ENCODE peak calls at places on chromosomes 7 and 10, in five cellular contexts. One of them, this sample, is unnamed.

GRCh38 chr7:82810558-82811259 is 352.0 kb downstream of the PCLO start:
- DNase-seq in HCT116: peak; percentile 45
- DNase-seq in H1: no peak
- DNase-seq in SK-N-SH: peak; percentile 67
- DNase-seq in HepG2: peak; percentile 18
- DNase-seq in this sample: peak; percentile 52

GRCh38 chr10:50470345-50470744 is 153.4 kb downstream of the SGMS1 start:
- DNase-seq in HCT116: no peak
- DNase-seq in H1: no peak
- DNase-seq in SK-N-SH: no peak
- DNase-seq in HepG2: no peak
- DNase-seq in this sample: peak; percentile 55

GRCh38 chr7:39838326-39838725 is 111.7 kb upstream of the CDK13 start:
- DNase-seq in HCT116: peak; percentile 6
- DNase-seq in H1: no peak
- DNase-seq in SK-N-SH: no peak
- DNase-seq in HepG2: no peak
- DNase-seq in this sample: no peak

GRCh38 chr10:120841522-120842189 is 9.5 kb upstream of the WDR11 start:
- DNase-seq in HCT116: no peak
- DNase-seq in H1: no peak
- DNase-seq in SK-N-SH: no peak
- DNase-seq in HepG2: peak; percentile 82
- DNase-seq in this sample: no peak

GRCh38 chr7:116446179-116446855 is 53.2 kb upstream of the CAV2 start:
- DNase-seq in HCT116: no peak
- DNase-seq in H1: no peak
- DNase-seq in SK-N-SH: no peak
- DNase-seq in HepG2: no peak
- DNase-seq in this sample: no peak

GRCh38 chr7:157228864-157229422 is 90.2 kb downstream of the UBE3C start:
- DNase-seq in HCT116: no peak
- DNase-seq in H1: no peak
- DNase-seq in SK-N-SH: peak; percentile 53
- DNase-seq in HepG2: peak; percentile 27
- DNase-seq in this sample: peak; percentile 58

GRCh38 chr7:139482662-139483466 is 609 bp downstream of the KLRG2 start:
- DNase-seq in HCT116: no peak
- DNase-seq in H1: peak; percentile 73
- DNase-seq in SK-N-SH: peak; percentile 89
- DNase-seq in HepG2: no peak
- DNase-seq in this sample: peak; percentile 25

GRCh38 chr10:110758898-110759297 is 112.8 kb upstream of the PDCD4 start:
- DNase-seq in HCT116: no peak
- DNase-seq in H1: no peak
- DNase-seq in SK-N-SH: no peak
- DNase-seq in HepG2: no peak
- DNase-seq in this sample: no peak

GRCh38 chr7:113142385-113143119 is 24.2 kb upstream of the SMIM30 start:
- DNase-seq in HCT116: no peak
- DNase-seq in H1: no peak
- DNase-seq in SK-N-SH: no peak
- DNase-seq in HepG2: no peak
- DNase-seq in this sample: no peak

GRCh38 chr10:122083478-122084025 is 94.6 kb downstream of the TACC2 start:
- DNase-seq in HCT116: no peak
- DNase-seq in H1: no peak
- DNase-seq in SK-N-SH: no peak
- DNase-seq in HepG2: no peak
- DNase-seq in this sample: no peak

GRCh38 chr10:71188201-71188600 is 24.2 kb upstream of the UNC5B start:
- DNase-seq in HCT116: no peak
- DNase-seq in H1: no peak
- DNase-seq in SK-N-SH: no peak
- DNase-seq in HepG2: no peak
- DNase-seq in this sample: no peak

GRCh38 chr10:119689016-119689564 is 36.8 kb upstream of the INPP5F start:
- DNase-seq in HCT116: no peak
- DNase-seq in H1: no peak
- DNase-seq in SK-N-SH: no peak
- DNase-seq in HepG2: no peak
- DNase-seq in this sample: no peak

GRCh38 chr10:99850767-99851127 is 68.3 kb downstream of the ABCC2 start:
- DNase-seq in HCT116: no peak
- DNase-seq in H1: no peak
- DNase-seq in SK-N-SH: no peak
- DNase-seq in HepG2: no peak
- DNase-seq in this sample: no peak

GRCh38 chr7:40682696-40683095 is 547.9 kb downstream of the SUGCT start:
- DNase-seq in HCT116: no peak
- DNase-seq in H1: no peak
- DNase-seq in SK-N-SH: no peak
- DNase-seq in HepG2: no peak
- DNase-seq in this sample: no peak

GRCh38 chr10:10722422-10722821 is 295.2 kb upstream of the CELF2 start:
- DNase-seq in HCT116: no peak
- DNase-seq in H1: no peak
- DNase-seq in SK-N-SH: no peak
- DNase-seq in HepG2: no peak
- DNase-seq in this sample: no peak

GRCh38 chr10:22601618-22602017 is 112.8 kb downstream of the PIP4K2A start:
- DNase-seq in HCT116: no peak
- DNase-seq in H1: no peak
- DNase-seq in SK-N-SH: no peak
- DNase-seq in HepG2: no peak
- DNase-seq in this sample: no peak

GRCh38 chr7:6159097-6159483 is 113.3 kb downstream of the CYTH3 start:
- DNase-seq in HCT116: no peak
- DNase-seq in H1: no peak
- DNase-seq in SK-N-SH: peak; percentile 65
- DNase-seq in HepG2: no peak
- DNase-seq in this sample: no peak

GRCh38 chr7:90966346-90966745 is 297.9 kb upstream of the FZD1 start:
- DNase-seq in HCT116: no peak
- DNase-seq in H1: no peak
- DNase-seq in SK-N-SH: no peak
- DNase-seq in HepG2: no peak
- DNase-seq in this sample: no peak

GRCh38 chr10:112658900-112659328 is 211.9 kb downstream of the VTI1A start:
- DNase-seq in HCT116: peak; percentile 41
- DNase-seq in H1: no peak
- DNase-seq in SK-N-SH: no peak
- DNase-seq in HepG2: peak; percentile 91
- DNase-seq in this sample: peak; percentile 58

GRCh38 chr10:125777806-125778205 is 2.2 kb upstream of the MMP21 start:
- DNase-seq in HCT116: no peak
- DNase-seq in H1: no peak
- DNase-seq in SK-N-SH: no peak
- DNase-seq in HepG2: no peak
- DNase-seq in this sample: no peak

GRCh38 chr7:113756250-113756649 is 162.6 kb downstream of the PPP1R3A start:
- DNase-seq in HCT116: no peak
- DNase-seq in H1: no peak
- DNase-seq in SK-N-SH: no peak
- DNase-seq in HepG2: no peak
- DNase-seq in this sample: no peak

GRCh38 chr10:22599048-22599561 is 115.3 kb downstream of the PIP4K2A start:
- DNase-seq in HCT116: no peak
- DNase-seq in H1: no peak
- DNase-seq in SK-N-SH: no peak
- DNase-seq in HepG2: no peak
- DNase-seq in this sample: no peak

GRCh38 chr7:151137076-151137611 is 30.4 kb downstream of the GBX1 start:
- DNase-seq in HCT116: no peak
- DNase-seq in H1: no peak
- DNase-seq in SK-N-SH: peak; percentile 54
- DNase-seq in HepG2: no peak
- DNase-seq in this sample: no peak

GRCh38 chr7:132652507-132652906 is 76.2 kb upstream of the PLXNA4 start:
- DNase-seq in HCT116: no peak
- DNase-seq in H1: no peak
- DNase-seq in SK-N-SH: no peak
- DNase-seq in HepG2: no peak
- DNase-seq in this sample: no peak

GRCh38 chr7:132656846-132657776 is 80.8 kb upstream of the PLXNA4 start:
- DNase-seq in HCT116: peak; percentile 10
- DNase-seq in H1: peak; percentile 55
- DNase-seq in SK-N-SH: peak; percentile 50
- DNase-seq in HepG2: no peak
- DNase-seq in this sample: no peak

GRCh38 chr7:132653364-132653930 is 77.2 kb upstream of the PLXNA4 start:
- DNase-seq in HCT116: no peak
- DNase-seq in H1: no peak
- DNase-seq in SK-N-SH: no peak
- DNase-seq in HepG2: no peak
- DNase-seq in this sample: no peak

GRCh38 chr7:132654150-132654549 is 77.9 kb upstream of the PLXNA4 start:
- DNase-seq in HCT116: peak; percentile 4
- DNase-seq in H1: peak; percentile 40
- DNase-seq in SK-N-SH: no peak
- DNase-seq in HepG2: no peak
- DNase-seq in this sample: no peak

GRCh38 chr7:132655071-132655761 is 78.9 kb upstream of the PLXNA4 start:
- DNase-seq in HCT116: no peak
- DNase-seq in H1: peak; percentile 55
- DNase-seq in SK-N-SH: no peak
- DNase-seq in HepG2: no peak
- DNase-seq in this sample: no peak
- TF ChIP-seq JUND in HCT116: no peak
- TF ChIP-seq JUND in H1: no peak
- TF ChIP-seq JUND in SK-N-SH: no peak
- TF ChIP-seq JUND in HepG2: no peak
- TF ChIP-seq JUND in this sample: no peak

DNA sequence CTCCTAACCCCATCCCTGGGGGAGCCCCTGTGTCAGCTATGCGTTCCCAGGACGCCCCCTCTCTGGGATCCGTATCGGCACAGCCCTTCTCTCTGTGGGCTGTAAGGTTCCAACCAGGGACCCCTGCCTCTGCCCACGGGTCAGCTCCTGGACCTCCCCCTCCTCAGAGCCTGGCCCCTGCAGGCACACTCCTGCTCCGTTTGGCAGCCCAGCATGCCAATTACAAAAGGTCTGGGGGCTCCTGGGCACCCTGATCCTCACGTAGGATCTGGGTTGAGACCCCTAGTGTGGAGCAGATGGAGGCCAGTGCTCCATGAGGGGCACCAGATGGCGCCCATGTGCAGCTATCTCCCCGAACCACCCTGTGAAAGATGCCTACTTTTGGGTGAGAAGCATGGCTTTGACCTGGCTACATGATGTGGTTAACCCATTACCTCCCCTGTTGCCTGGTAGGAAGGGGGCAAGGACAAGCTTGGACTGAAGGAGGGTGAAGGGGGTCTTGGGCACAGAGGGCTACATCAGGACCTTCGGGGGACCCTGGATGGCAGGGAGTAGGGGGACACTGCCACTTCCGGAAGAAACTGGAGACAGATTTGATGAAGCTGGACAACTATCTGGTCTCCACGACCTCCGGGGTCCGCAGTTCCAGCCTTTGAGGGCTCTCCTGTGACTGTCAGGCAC is 9.0 kb downstream of the TACR2 start:
- DNase-seq in HCT116: no peak
- DNase-seq in H1: peak; percentile 65
- DNase-seq in SK-N-SH: peak; percentile 74
- DNase-seq in HepG2: no peak
- DNase-seq in this sample: peak; percentile 39
- TF ChIP-seq JUND in HCT116: no peak
- TF ChIP-seq JUND in H1: no peak
- TF ChIP-seq JUND in SK-N-SH: no peak
- TF ChIP-seq JUND in HepG2: no peak
- TF ChIP-seq JUND in this sample: no peak

GRCh38 chr10:129694184-129694583 is 227.1 kb downstream of the MGMT start:
- DNase-seq in HCT116: no peak
- DNase-seq in H1: peak; percentile 43
- DNase-seq in SK-N-SH: no peak
- DNase-seq in HepG2: no peak
- DNase-seq in this sample: no peak
- TF ChIP-seq JUND in HCT116: no peak
- TF ChIP-seq JUND in H1: no peak
- TF ChIP-seq JUND in SK-N-SH: no peak
- TF ChIP-seq JUND in HepG2: no peak
- TF ChIP-seq JUND in this sample: no peak

DNA sequence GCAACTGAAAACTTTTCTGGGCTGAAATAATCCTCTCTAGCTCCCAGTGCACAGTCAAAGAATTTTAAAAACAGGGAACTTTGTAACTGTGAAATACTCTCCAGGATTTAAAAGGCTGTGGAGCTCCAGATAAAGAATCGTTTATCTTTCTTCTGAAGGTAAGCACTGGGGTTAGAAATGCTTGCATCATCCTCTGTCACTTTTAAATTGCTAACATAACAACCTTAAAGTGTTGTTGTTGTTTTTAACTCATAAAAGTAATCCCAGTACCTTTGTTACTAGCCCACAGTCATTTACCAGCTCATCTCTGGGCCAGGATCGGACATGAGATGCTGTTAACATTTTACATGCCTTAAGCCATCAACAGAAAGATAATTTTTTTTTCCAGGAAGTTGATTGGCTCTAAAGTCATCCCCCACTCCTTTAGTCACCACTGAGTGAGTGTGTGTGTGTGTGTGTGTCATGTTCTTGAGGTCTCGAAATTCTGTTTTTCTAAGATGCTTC is at the start of gene SLC39A12:
- DNase-seq in HCT116: no peak
- DNase-seq in H1: no peak
- DNase-seq in SK-N-SH: no peak
- DNase-seq in HepG2: no peak
- DNase-seq in this sample: no peak
- TF ChIP-seq JUND in HCT116: no peak
- TF ChIP-seq JUND in H1: no peak
- TF ChIP-seq JUND in SK-N-SH: no peak
- TF ChIP-seq JUND in HepG2: no peak
- TF ChIP-seq JUND in this sample: no peak

GRCh38 chr10:70162892-70163201 is 7.5 kb downstream of the SAR1A start:
- DNase-seq in HCT116: no peak
- DNase-seq in H1: no peak
- DNase-seq in SK-N-SH: no peak
- DNase-seq in HepG2: no peak
- DNase-seq in this sample: no peak
- TF ChIP-seq JUND in HCT116: no peak
- TF ChIP-seq JUND in H1: no peak
- TF ChIP-seq JUND in SK-N-SH: no peak
- TF ChIP-seq JUND in HepG2: no peak
- TF ChIP-seq JUND in this sample: no peak

DNA sequence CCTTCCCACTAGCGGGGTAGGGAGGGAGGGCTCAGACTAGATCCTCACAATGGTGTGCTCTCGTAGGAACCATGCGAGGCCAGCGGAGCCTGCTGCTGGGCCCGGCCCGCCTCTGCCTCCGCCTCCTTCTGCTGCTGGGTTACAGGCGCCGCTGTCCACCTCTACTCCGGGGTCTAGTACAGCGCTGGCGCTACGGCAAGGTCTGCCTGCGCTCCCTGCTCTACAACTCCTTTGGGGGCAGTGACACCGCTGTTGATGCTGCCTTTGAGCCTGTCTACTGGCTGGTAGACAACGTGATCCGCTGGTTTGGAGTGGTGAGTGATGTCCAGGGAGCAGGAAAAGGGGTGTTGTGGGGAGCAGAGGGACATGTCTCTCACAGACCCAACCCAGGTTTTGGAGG is 5.6 kb downstream of the ZDHHC16 start:
- DNase-seq in HCT116: no peak
- DNase-seq in H1: no peak
- DNase-seq in SK-N-SH: no peak
- DNase-seq in HepG2: no peak
- DNase-seq in this sample: no peak
- TF ChIP-seq JUND in HCT116: no peak
- TF ChIP-seq JUND in H1: no peak
- TF ChIP-seq JUND in SK-N-SH: no peak
- TF ChIP-seq JUND in HepG2: no peak
- TF ChIP-seq JUND in this sample: no peak

GRCh38 chr10:9211228-9211627 is 1156.7 kb downstream of the GATA3 start:
- DNase-seq in HCT116: no peak
- DNase-seq in H1: no peak
- DNase-seq in SK-N-SH: no peak
- DNase-seq in HepG2: no peak
- DNase-seq in this sample: no peak
- TF ChIP-seq JUND in HCT116: no peak
- TF ChIP-seq JUND in H1: no peak
- TF ChIP-seq JUND in SK-N-SH: no peak
- TF ChIP-seq JUND in HepG2: no peak
- TF ChIP-seq JUND in this sample: no peak

This sample was measured in T47D.